ENCODE peak calls at places on chromosomes 4 and X, in ten cellular contexts. M is thyroid gland, D is substantia nigra, A is PC-3, P is tibial artery, Q is A549, N is fibroblast of lung, X is ovary, R is GM23248, U is breast epithelium. L is an unnamed sample.

GRCh38 chr4:75470738-75471137 is 43.5 kb downstream of the RCHY1 start:
- DNase-seq in M (no peak), D (no peak), A (no peak), P (no peak), Q (no peak), N (no peak), X (no peak), R (no peak), U (no peak), L (no peak)

GRCh38 chrX:106247162-106247561 is 79.1 kb downstream of the PWWP3B start:
- DNase-seq in M (no peak), D (no peak), A (peak), P (no peak), Q (no peak), N (peak), X (no peak), R (no peak), U (no peak), L (no peak)

GRCh38 chr4:40238700-40239548 is 42.1 kb downstream of the RHOH start:
- DNase-seq in M (no peak), D (no peak), A (no peak), P (no peak), Q (no peak), N (no peak), X (no peak), R (no peak), U (no peak), L (no peak)

GRCh38 chr4:39565925-39566630 is 38.8 kb upstream of the UGDH start:
- DNase-seq in M (no peak), D (no peak), A (peak), P (no peak), Q (peak), N (peak), X (no peak), R (peak), U (no peak), L (no peak)

GRCh38 chrX:135421932-135422809 is at the start of gene SMIM10L2A:
- DNase-seq in M (no peak), D (no peak), A (no peak), P (no peak), Q (no peak), N (no peak), X (no peak), R (peak), U (no peak), L (no peak)

GRCh38 chr4:165048170-165048569 is 5.5 kb upstream of the TRIM75 start:
- DNase-seq in M (no peak), D (no peak), A (no peak), P (no peak), Q (no peak), N (no peak), X (no peak), R (no peak), U (no peak), L (no peak)

GRCh38 chr4:150167054-150167453 is 88.8 kb downstream of the DCLK2 start:
- DNase-seq in M (no peak), D (no peak), A (no peak), P (no peak), Q (no peak), N (no peak), X (no peak), R (no peak), U (no peak), L (no peak)

GRCh38 chr4:37661643-37662221 is 24.4 kb downstream of the RELL1 start:
- DNase-seq in M (no peak), D (no peak), A (no peak), P (no peak), Q (no peak), N (peak), X (no peak), R (peak), U (no peak), L (no peak)

GRCh38 chrX:63361494-63361893 is 10.4 kb upstream of the SPIN4 start:
- DNase-seq in M (no peak), D (no peak), A (no peak), P (no peak), Q (no peak), N (no peak), X (no peak), R (no peak), U (no peak), L (no peak)

GRCh38 chr4:53676402-53676871 is 85.2 kb upstream of the LNX1 start:
- DNase-seq in M (no peak), D (no peak), A (no peak), P (no peak), Q (no peak), N (peak), X (no peak), R (peak), U (no peak), L (no peak)

GRCh38 chrX:72046447-72046846 is 85.3 kb downstream of the RTL5 start:
- DNase-seq in M (no peak), D (no peak), A (peak), P (no peak), Q (no peak), N (peak), X (no peak), R (no peak), U (no peak), L (no peak)
- H3K27ac ChIP-seq in M (peak), D (no peak), A (no peak), P (peak), Q (no peak), N (no peak), X (no peak), R (no peak), U (peak), L (no peak)

DNA sequence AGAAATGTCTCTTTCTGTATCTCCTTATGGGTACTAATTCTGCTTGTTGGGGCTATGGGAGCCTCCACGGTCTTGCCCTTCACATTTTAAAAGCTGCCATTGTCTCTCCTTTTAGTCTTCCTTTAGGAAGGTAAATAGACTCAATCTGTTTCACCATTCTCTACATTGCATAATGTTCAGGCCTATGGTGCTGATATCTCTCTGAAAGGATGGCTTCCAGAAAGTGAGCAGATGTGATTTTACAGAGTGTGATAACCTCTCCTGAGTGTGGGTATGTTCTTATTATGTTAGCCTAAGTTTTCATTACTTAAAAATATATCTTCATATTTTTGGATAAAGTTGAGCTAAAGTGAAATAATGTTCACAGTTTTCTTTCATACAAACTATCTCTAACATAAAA is 254.0 kb upstream of the PITX2 start:
- DNase-seq in M (no peak), D (no peak), A (no peak), P (no peak), Q (no peak), N (no peak), X (no peak), R (no peak), U (no peak), L (no peak)
- H3K27ac ChIP-seq in M (no peak), D (no peak), A (no peak), P (no peak), Q (no peak), N (no peak), X (no peak), R (no peak), U (no peak), L (no peak)

DNA sequence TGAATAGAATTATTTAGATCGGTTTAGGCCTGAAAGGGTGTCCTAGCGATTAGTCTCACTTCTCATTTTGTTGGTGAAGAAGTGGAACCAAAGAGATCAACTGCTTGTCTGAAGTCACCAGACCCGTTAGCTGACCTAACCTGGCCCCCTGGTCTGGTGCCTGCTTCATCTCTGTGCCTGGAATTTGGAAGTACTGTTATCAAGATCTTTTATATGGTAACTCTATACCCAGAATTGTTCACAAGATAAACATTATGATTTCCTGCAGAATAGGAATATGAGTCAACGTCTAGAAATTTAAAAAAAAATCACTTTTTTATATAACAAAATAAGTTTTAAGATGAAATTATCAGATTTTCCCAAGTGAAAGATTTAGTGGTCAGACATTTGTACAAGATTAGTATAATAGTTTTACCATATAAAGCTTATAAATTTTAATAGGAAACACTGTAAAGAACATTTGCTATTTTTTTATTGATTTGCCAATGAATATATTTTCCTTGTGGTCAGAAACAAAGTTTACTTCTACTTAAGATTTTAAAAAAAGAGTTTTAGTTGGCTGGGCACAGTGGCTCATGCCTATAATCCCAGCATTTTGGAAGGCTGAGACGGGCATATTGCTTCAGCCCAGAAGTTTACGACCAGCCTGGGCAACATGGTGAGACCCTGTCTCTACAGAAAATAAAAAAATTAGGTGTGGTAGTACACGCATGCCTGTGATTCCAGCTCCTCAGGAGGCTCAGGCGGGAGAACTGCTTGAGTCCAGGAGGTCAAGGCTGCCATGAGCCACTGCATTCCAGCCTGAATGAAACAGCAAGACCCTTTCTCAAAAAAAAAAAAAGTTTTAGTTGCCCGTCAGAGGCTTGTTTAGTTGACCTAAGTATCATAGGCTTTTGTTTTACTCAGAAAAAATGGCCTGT is 37.0 kb downstream of the LRP2BP start:
- DNase-seq in M (no peak), D (no peak), A (peak), P (no peak), Q (peak), N (peak), X (no peak), R (peak), U (no peak), L (peak)
- H3K27ac ChIP-seq in M (no peak), D (no peak), A (peak), P (peak), Q (peak), N (no peak), X (no peak), R (peak), U (no peak), L (peak)

GRCh38 chr4:147732516-147733193 is 767 bp downstream of the ARHGAP10 start:
- DNase-seq in M (peak), D (no peak), A (peak), P (peak), Q (peak), N (peak), X (peak), R (peak), U (no peak), L (peak)

GRCh38 chr4:147731611-147732515 is at the start of gene ARHGAP10:
- DNase-seq in M (peak), D (peak), A (peak), P (peak), Q (peak), N (peak), X (peak), R (peak), U (peak), L (peak)

GRCh38 chr4:147734496-147734895 is 2.6 kb downstream of the ARHGAP10 start:
- DNase-seq in M (no peak), D (no peak), A (no peak), P (no peak), Q (no peak), N (no peak), X (no peak), R (no peak), U (no peak), L (no peak)

GRCh38 chr4:147735413-147736301 is 3.8 kb downstream of the ARHGAP10 start:
- DNase-seq in M (no peak), D (no peak), A (peak), P (no peak), Q (no peak), N (peak), X (no peak), R (peak), U (no peak), L (no peak)

GRCh38 chr4:147733614-147734344 is 1.9 kb downstream of the ARHGAP10 start:
- DNase-seq in M (peak), D (no peak), A (peak), P (peak), Q (no peak), N (peak), X (no peak), R (peak), U (no peak), L (no peak)
- H3K27ac ChIP-seq in M (peak), D (no peak), A (no peak), P (peak), Q (peak), N (peak), X (peak), R (peak), U (peak), L (peak)